ENCODE peak calls at places on chromosomes 1 and 21, in six cellular contexts. A, D, T, E, C and Z are unnamed samples.

GRCh38 chr1:10484519-10484918 is 9.8 kb downstream of the PEX14 start:
- DNase-seq in T (no peak), C (no peak), E (peak), D (no peak), A (no peak), Z (no peak)

GRCh38 chr1:212699104-212699838 is 369 bp downstream of the BATF3 start:
- DNase-seq in T (peak), D (peak), E (peak), C (peak), A (peak), Z (peak)

GRCh38 chr21:25842925-25843324 is 108.2 kb downstream of the GABPA start:
- DNase-seq in E (no peak), A (no peak), T (no peak), D (no peak), C (no peak), Z (no peak)

GRCh38 chr1:239053269-239053668 is 333.1 kb upstream of the CHRM3 start:
- DNase-seq in E (no peak), T (no peak), A (no peak), C (no peak), D (no peak), Z (no peak)

GRCh38 chr1:157438236-157439012 is 113.9 kb downstream of the FCRL5 start:
- DNase-seq in D (no peak), C (peak), T (no peak), E (peak), A (no peak), Z (no peak)

GRCh38 chr1:238592586-238592985 is 701.9 kb upstream of the ZP4 start:
- DNase-seq in D (no peak), C (no peak), E (no peak), T (no peak), A (no peak), Z (peak)

GRCh38 chr1:4778056-4778455 is 123.6 kb downstream of the AJAP1 start:
- DNase-seq in C (no peak), D (no peak), E (peak), A (peak), T (peak), Z (peak)

GRCh38 chr21:43812139-43812821 is 22.9 kb downstream of the RRP1 start:
- DNase-seq in T (no peak), E (no peak), A (no peak), C (no peak), D (peak), Z (no peak)

GRCh38 chr1:206896261-206896660 is 982 bp upstream of the IL24 start:
- DNase-seq in A (no peak), T (no peak), D (no peak), C (no peak), E (no peak), Z (no peak)

GRCh38 chr1:99465176-99465900 is 180.6 kb upstream of the PALMD start:
- DNase-seq in A (no peak), T (no peak), E (peak), D (no peak), C (peak), Z (no peak)

GRCh38 chr1:162074548-162074947 is 5.1 kb downstream of the NOS1AP start:
- DNase-seq in E (no peak), D (no peak), C (peak), A (no peak), T (no peak), Z (no peak)

GRCh38 chr1:84159533-84160240 is 15.6 kb downstream of the PRKACB start:
- DNase-seq in T (no peak), D (no peak), A (no peak), C (no peak), E (no peak), Z (no peak)

GRCh38 chr1:31703431-31704260 is at the start of gene COL16A1:
- DNase-seq in A (no peak), D (peak), T (peak), E (peak), C (peak), Z (peak)

GRCh38 chr1:221921936-221922335 is 180.0 kb upstream of the DUSP10 start:
- DNase-seq in D (no peak), T (no peak), C (no peak), A (no peak), E (no peak), Z (no peak)

GRCh38 chr1:167542109-167543032 is 11.2 kb downstream of the CREG1 start:
- DNase-seq in E (no peak), A (no peak), C (no peak), T (no peak), D (no peak), Z (no peak)

GRCh38 chr1:214026985-214027384 is 39.2 kb downstream of the PROX1 start:
- DNase-seq in E (no peak), D (no peak), T (no peak), C (no peak), A (no peak), Z (no peak)

GRCh38 chr1:202951437-202951836 is 6.7 kb downstream of the ADIPOR1 start:
- DNase-seq in E (no peak), A (no peak), C (no peak), T (no peak), D (no peak), Z (no peak)

GRCh38 chr1:117644696-117645311 is 39.0 kb downstream of the TENT5C start:
- DNase-seq in E (no peak), A (no peak), T (no peak), C (no peak), D (no peak), Z (no peak)

GRCh38 chr1:186374313-186375151 is 521 bp downstream of the TPR start:
- DNase-seq in A (no peak), D (peak), T (peak), C (peak), E (peak), Z (peak)

GRCh38 chr1:42756956-42757891 is 9.6 kb downstream of the P3H1 start:
- DNase-seq in E (peak), A (no peak), T (no peak), C (peak), D (no peak), Z (peak)

GRCh38 chr1:45340816-45341215 is 576 bp upstream of the MUTYH start:
- DNase-seq in D (no peak), T (no peak), A (no peak), E (peak), C (no peak), Z (no peak)

GRCh38 chr1:3014041-3014440 is 7.2 kb upstream of the ACTRT2 start:
- DNase-seq in C (no peak), E (no peak), D (no peak), T (no peak), A (no peak), Z (no peak)

GRCh38 chr1:12177156-12177998 is 10.6 kb downstream of the TNFRSF1B start:
- DNase-seq in A (no peak), C (no peak), E (no peak), D (no peak), T (no peak), Z (no peak)

GRCh38 chr1:77126309-77126708 is 92.9 kb downstream of the PIGK start:
- DNase-seq in C (peak), T (peak), D (no peak), E (peak), A (peak), Z (peak)

GRCh38 chr1:207814469-207814868 is 62.6 kb downstream of the CD46 start:
- DNase-seq in T (no peak), D (no peak), E (no peak), A (no peak), C (no peak), Z (no peak)

GRCh38 chr1:119010201-119010600 is 22.1 kb upstream of the TBX15 start:
- DNase-seq in E (no peak), T (no peak), D (no peak), A (no peak), C (peak), Z (no peak)

GRCh38 chr1:103063911-103064310 is 44.4 kb downstream of the COL11A1 start:
- DNase-seq in E (peak), A (no peak), T (no peak), C (peak), D (no peak), Z (no peak)

GRCh38 chr1:111179968-111180533 is 20.4 kb downstream of the DENND2D start:
- DNase-seq in C (no peak), A (no peak), T (no peak), D (no peak), E (no peak), Z (no peak)

GRCh38 chr1:116134178-116134773 is 23.1 kb downstream of the MAB21L3 start:
- DNase-seq in E (no peak), A (no peak), D (no peak), C (peak), T (no peak), Z (no peak)

GRCh38 chr21:43938751-43939442 is 73.2 kb upstream of the TRAPPC10 start:
- DNase-seq in A (peak), E (peak), C (peak), D (peak), T (peak), Z (peak)

GRCh38 chr1:45806129-45806528 is 2.7 kb downstream of the MAST2 start:
- DNase-seq in T (no peak), A (no peak), C (no peak), E (no peak), D (no peak), Z (no peak)

GRCh38 chr1:39617488-39618049 is 21.9 kb downstream of the HEYL start:
- DNase-seq in A (no peak), E (no peak), C (no peak), D (no peak), T (no peak), Z (no peak)

GRCh38 chr1:106798991-106799390 is 257.5 kb upstream of the PRMT6 start:
- DNase-seq in A (no peak), E (no peak), T (no peak), C (peak), D (no peak), Z (no peak)

GRCh38 chr1:168348146-168348709 is 67.6 kb downstream of the TBX19 start:
- DNase-seq in E (no peak), D (no peak), C (peak), A (no peak), T (no peak), Z (no peak)

GRCh38 chr1:108706643-108707042 is 6.1 kb upstream of the FNDC7 start:
- DNase-seq in T (no peak), E (no peak), C (no peak), A (no peak), D (no peak), Z (no peak)

GRCh38 chr1:108703939-108704338 is 8.8 kb upstream of the FNDC7 start:
- DNase-seq in A (no peak), T (no peak), C (no peak), D (no peak), E (no peak), Z (no peak)

GRCh38 chr1:108704501-108704900 is 8.2 kb upstream of the FNDC7 start:
- DNase-seq in T (no peak), D (no peak), E (peak), C (peak), A (no peak), Z (no peak)

GRCh38 chr1:108712605-108713150 is at the start of gene FNDC7:
- DNase-seq in T (no peak), D (no peak), A (no peak), E (peak), C (peak), Z (no peak)

DNA sequence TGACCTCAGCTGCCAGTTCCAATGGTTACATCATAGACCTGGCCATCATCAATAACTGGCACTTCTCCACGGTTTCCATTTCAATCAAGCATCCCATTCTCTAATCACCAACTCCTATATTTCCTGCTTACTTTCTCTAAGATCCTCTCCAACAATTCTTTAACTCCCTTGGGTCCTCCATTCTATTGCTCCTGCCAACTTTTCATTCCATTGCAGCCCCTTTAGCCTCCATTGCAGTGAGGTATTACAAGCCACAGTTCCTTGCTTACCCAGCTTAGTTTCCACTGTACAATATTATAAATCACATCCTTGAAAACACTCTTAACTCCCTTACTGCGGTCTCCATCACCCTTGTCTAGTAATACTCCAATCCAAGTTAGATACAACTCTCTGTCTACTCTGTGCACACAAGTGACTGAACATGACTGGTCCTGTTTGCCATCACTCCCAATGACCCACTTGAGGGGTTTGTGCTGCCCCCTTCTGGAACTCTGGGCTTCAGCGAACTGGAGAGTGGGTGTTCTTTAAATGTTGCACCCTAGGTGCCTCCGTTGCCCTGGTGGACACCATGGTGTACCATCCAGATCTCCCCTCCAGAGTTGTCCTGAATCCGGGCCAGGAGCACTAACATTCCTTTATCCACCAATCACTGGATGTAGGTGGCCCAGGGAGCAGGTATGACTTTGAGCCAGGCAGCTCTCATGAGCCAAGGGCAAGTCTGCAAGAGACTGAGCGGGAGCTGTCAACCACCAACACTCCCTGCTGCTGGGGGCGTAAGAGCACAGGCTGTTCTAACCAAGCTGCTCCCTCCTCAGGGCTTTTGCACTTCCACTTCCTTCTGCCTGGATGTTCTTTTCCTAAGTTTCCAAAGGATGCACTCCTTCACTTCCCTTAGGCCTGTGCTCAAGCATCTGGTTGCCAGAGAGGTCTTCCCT is 3.7 kb upstream of the FNDC7 start:
- DNase-seq in D (no peak), C (peak), A (no peak), T (no peak), E (peak), Z (no peak)
- TF ChIP-seq CTCF in D (no peak), C (peak), A (peak), T (no peak), E (no peak), Z (no peak)

GRCh38 chr1:14571810-14572767 is 26.4 kb upstream of the KAZN start:
- DNase-seq in T (no peak), D (no peak), A (peak), C (peak), E (peak), Z (peak)
- TF ChIP-seq CTCF in T (no peak), D (no peak), A (peak), C (peak), E (peak), Z (peak)

GRCh38 chr1:61117283-61117682 is 34.9 kb downstream of the NFIA start:
- DNase-seq in T (no peak), C (no peak), A (no peak), E (no peak), D (no peak), Z (no peak)

GRCh38 chr1:61120307-61120840 is 38.0 kb downstream of the NFIA start:
- DNase-seq in D (no peak), E (peak), C (no peak), A (no peak), T (no peak), Z (no peak)

GRCh38 chr1:61121631-61122030 is 39.3 kb downstream of the NFIA start:
- DNase-seq in C (peak), E (peak), A (no peak), T (no peak), D (no peak), Z (no peak)

GRCh38 chr1:61120998-61121397 is 38.6 kb downstream of the NFIA start:
- DNase-seq in D (no peak), T (no peak), C (peak), E (peak), A (no peak), Z (no peak)

GRCh38 chr1:61119085-61119484 is 36.7 kb downstream of the NFIA start:
- DNase-seq in T (no peak), D (no peak), C (no peak), A (no peak), E (no peak), Z (no peak)
- TF ChIP-seq CTCF in T (no peak), D (no peak), C (no peak), A (no peak), E (no peak), Z (no peak)

DNA sequence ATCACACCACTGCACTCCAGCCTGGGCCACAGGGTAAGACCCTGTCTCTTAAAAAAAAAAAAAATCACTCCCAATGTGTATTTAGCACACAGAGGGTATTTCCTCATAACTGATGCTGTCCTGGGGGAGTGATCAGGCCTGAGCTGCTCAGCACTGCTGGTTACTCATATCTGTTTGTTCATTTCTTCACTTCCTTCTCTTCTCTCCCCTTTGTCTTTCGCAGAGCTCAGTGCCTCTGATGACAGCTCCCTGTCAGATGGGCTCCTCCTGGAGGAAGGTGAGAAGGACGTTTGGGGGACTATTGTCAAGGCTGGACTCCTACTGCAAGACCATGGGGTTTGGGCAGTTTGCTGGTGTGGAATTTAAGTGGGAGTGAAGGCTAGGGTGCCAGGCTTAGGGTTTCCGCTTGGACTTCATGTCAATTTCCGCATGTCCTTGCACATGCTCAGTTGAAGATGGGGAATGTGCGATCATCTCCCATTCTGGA is 13.0 kb downstream of the INAVA start:
- DNase-seq in C (peak), D (no peak), E (peak), A (no peak), T (no peak), Z (no peak)
- TF ChIP-seq CTCF in C (no peak), D (no peak), E (no peak), A (no peak), T (no peak), Z (no peak)

DNA sequence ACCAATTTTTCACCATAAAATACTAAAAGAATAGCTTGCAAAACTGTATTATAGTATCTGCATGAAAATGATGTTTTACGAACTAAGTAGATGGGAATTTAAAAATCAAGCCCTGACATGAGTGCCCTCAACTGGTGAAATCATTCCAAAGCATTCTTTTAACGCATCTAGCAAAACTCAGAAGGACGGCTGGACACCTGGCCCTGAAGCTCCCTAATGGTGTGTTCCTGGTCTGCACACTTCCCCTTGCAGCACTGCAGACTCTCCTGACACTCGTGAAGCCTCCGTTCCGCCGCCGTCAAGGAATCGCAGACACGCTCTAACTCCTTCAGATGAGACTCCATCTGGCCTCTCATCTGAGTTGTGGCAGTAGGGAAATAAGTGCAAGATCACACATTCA is 39.9 kb downstream of the ODF2L start:
- DNase-seq in D (no peak), E (peak), A (no peak), C (no peak), T (no peak), Z (no peak)
- TF ChIP-seq CTCF in D (no peak), E (peak), A (no peak), C (no peak), T (no peak), Z (no peak)

DNA sequence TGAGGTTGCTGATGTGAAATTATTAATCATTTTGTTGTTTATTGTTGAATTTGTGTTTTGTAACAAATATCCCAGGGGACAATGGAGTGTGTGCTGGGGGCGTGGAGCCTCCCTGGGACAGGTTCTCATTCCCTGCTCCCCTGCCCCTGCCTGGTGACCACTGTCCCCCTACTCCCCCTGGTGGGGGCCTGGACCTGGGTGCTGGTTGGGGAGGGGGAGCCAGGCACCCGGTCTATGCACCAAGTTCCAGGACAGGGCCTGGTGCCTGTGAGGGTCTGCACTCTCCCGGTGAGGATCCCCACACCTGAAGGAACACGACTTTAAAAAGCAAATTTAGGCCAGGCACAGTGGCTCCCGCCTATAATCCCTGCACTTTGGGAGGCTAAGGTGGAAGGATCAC is 42.4 kb downstream of the CHD5 start:
- DNase-seq in A (no peak), E (no peak), D (no peak), T (no peak), C (no peak), Z (no peak)
- TF ChIP-seq CTCF in A (no peak), E (no peak), D (no peak), T (no peak), C (no peak), Z (no peak)

GRCh38 chr1:216566809-216567208 is 143.6 kb upstream of the USH2A start:
- DNase-seq in A (no peak), C (peak), D (no peak), T (no peak), E (peak), Z (no peak)
- TF ChIP-seq CTCF in A (peak), C (peak), D (no peak), T (no peak), E (peak), Z (no peak)

GRCh38 chr1:161020573-161021167 is at the start of gene F11R:
- DNase-seq in E (peak), C (peak), D (peak), A (peak), T (peak), Z (peak)
- TF ChIP-seq CTCF in E (peak), C (peak), D (no peak), A (peak), T (peak), Z (no peak)

GRCh38 chr1:34918609-34919561 is 10.6 kb downstream of the DLGAP3 start:
- DNase-seq in E (no peak), D (no peak), T (no peak), A (no peak), C (no peak), Z (no peak)
- TF ChIP-seq CTCF in E (no peak), D (no peak), T (no peak), A (no peak), C (no peak), Z (no peak)

GRCh38 chr1:52901384-52901783 is 20.2 kb downstream of the ECHDC2 start:
- DNase-seq in T (no peak), E (no peak), A (no peak), C (no peak), D (no peak), Z (no peak)
- TF ChIP-seq CTCF in T (no peak), E (no peak), A (no peak), C (peak), D (no peak), Z (no peak)